ENCODE peak calls at places on chromosomes 5 and 9, in four cellular contexts. P is mammary epithelial cell; V is Calu3; U is naive thymus-derived CD8-positive, alpha-beta T cell. Q is an unnamed sample.
A peak's percentile ranks its signal among the peaks of the same experiment; 100 is the strongest.

GRCh38 chr5:77635617-77636422 is 2.7 kb downstream of the OTP start:
- DNase-seq in V (no peak), U (no peak), P (peak; percentile 20), Q (no peak)

GRCh38 chr5:95060100-95060499 is 224.8 kb downstream of the MCTP1 start:
- DNase-seq in P (no peak), U (no peak), V (no peak), Q (no peak)

GRCh38 chr5:66306105-66306843 is 162.2 kb downstream of the SREK1 start:
- DNase-seq in P (peak; percentile 58), U (peak; percentile 24), V (peak; percentile 55), Q (peak; percentile 37)

GRCh38 chr5:163467682-163468081 is 7.2 kb downstream of the HMMR start:
- DNase-seq in U (no peak), V (no peak), P (no peak), Q (no peak)

GRCh38 chr5:176830422-176831025 is 20.2 kb downstream of the UNC5A start:
- DNase-seq in V (no peak), P (no peak), U (no peak), Q (no peak)

GRCh38 chr5:111950660-111951059 is 193.7 kb upstream of the NREP start:
- DNase-seq in U (no peak), P (no peak), V (no peak), Q (no peak)

GRCh38 chr5:71679714-71680113 is 39.4 kb upstream of the CARTPT start:
- DNase-seq in P (no peak), V (no peak), U (no peak), Q (no peak)

GRCh38 chr9:76161103-76161502 is 233.1 kb downstream of the RFK start:
- DNase-seq in P (no peak), V (no peak), U (no peak), Q (no peak)

GRCh38 chr9:99713838-99714306 is 107.8 kb upstream of the NR4A3 start:
- DNase-seq in P (no peak), U (no peak), V (no peak), Q (no peak)

GRCh38 chr5:147223951-147224791 is 10.7 kb upstream of the STK32A start:
- DNase-seq in V (peak; percentile 75), U (no peak), P (peak; percentile 21), Q (no peak)

GRCh38 chr5:179268966-179269693 is 76.1 kb downstream of the ADAMTS2 start:
- DNase-seq in V (no peak), P (no peak), U (peak; percentile 7), Q (no peak)

GRCh38 chr9:135348076-135348787 is 131.3 kb upstream of the PPP1R26 start:
- DNase-seq in P (no peak), V (no peak), U (no peak), Q (no peak)

GRCh38 chr5:143106175-143106574 is 297.3 kb downstream of the NR3C1 start:
- DNase-seq in U (no peak), V (peak; percentile 8), P (peak; percentile 53), Q (no peak)

GRCh38 chr5:62282951-62283446 is 23.0 kb upstream of the KIF2A start:
- DNase-seq in P (no peak), V (no peak), U (no peak), Q (no peak)

GRCh38 chr9:112278152-112278551 is 55.3 kb downstream of the PTBP3 start:
- DNase-seq in V (no peak), P (no peak), U (no peak), Q (no peak)

GRCh38 chr9:115103746-115104477 is 14.0 kb downstream of the TNC start:
- DNase-seq in V (no peak), P (peak; percentile 56), U (no peak), Q (no peak)

GRCh38 chr5:35213608-35214007 is 16.7 kb downstream of the PRLR start:
- DNase-seq in P (peak; percentile 23), V (no peak), U (no peak), Q (no peak)

GRCh38 chr5:121285861-121286527 is 565.7 kb upstream of the FTMT start:
- DNase-seq in V (no peak), P (no peak), U (no peak), Q (no peak)

GRCh38 chr5:17203329-17204132 is 13.9 kb upstream of the BASP1 start:
- DNase-seq in U (no peak), P (peak; percentile 70), V (peak; percentile 51), Q (peak; percentile 57)

GRCh38 chr5:7534505-7534904 is 138.6 kb downstream of the ADCY2 start:
- DNase-seq in V (no peak), P (no peak), U (no peak), Q (no peak)

GRCh38 chr9:15349892-15350761 is 43.1 kb upstream of the TTC39B start:
- DNase-seq in V (peak; percentile 29), P (peak; percentile 57), U (no peak), Q (no peak)

GRCh38 chr5:72187388-72188070 is 80.3 kb downstream of the MAP1B start:
- DNase-seq in P (no peak), U (no peak), V (no peak), Q (peak; percentile 85)

GRCh38 chr9:137672907-137673791 is 54.3 kb downstream of the EHMT1 start:
- DNase-seq in P (peak; percentile 48), U (peak; percentile 35), V (peak; percentile 32), Q (peak; percentile 48)

GRCh38 chr9:135611142-135611874 is 28.0 kb downstream of the GLT6D1 start:
- DNase-seq in U (no peak), V (no peak), P (no peak), Q (no peak)

GRCh38 chr9:130979591-130980385 is 29.2 kb upstream of the LAMC3 start:
- DNase-seq in U (no peak), P (no peak), V (no peak), Q (no peak)

GRCh38 chr9:4490705-4491620 is 695 bp downstream of the SLC1A1 start:
- DNase-seq in V (no peak), U (no peak), P (peak; percentile 37), Q (no peak)

GRCh38 chr5:131628990-131629389 is 6.0 kb downstream of the RAPGEF6 start:
- DNase-seq in V (no peak), U (no peak), P (peak; percentile 64), Q (no peak)

GRCh38 chr5:115415143-115415491 is 118.7 kb upstream of the CCDC112 start:
- DNase-seq in U (no peak), P (peak; percentile 90), V (peak; percentile 88), Q (no peak)

GRCh38 chr9:88458716-88459115 is 70.5 kb downstream of the SPIN1 start:
- DNase-seq in V (no peak), P (no peak), U (no peak), Q (no peak)

GRCh38 chr5:111129938-111130337 is 37.8 kb downstream of the WDR36 start:
- DNase-seq in U (no peak), V (no peak), P (peak; percentile 12), Q (no peak)

Q was measured in Jurkat, Clone E6-1.